ENCODE peak calls at places on chromosomes 6 and 20, in nine cellular contexts. One of them, this sample, is unnamed.

GRCh38 chr6:158923801-158924498 is 76.1 kb downstream of the RSPH3 start:
- DNase-seq in hepatocyte: no peak
- DNase-seq in neural progenitor cell: no peak
- DNase-seq in keratinocyte: no peak
- DNase-seq in neuronal stem cell: no peak
- DNase-seq in endothelial cell of umbilical vein: no peak
- DNase-seq in PC-3: no peak
- DNase-seq in HepG2: no peak
- DNase-seq in GM23248: peak; percentile 74
- DNase-seq in this sample: no peak

GRCh38 chr6:119533603-119534279 is 184.2 kb upstream of the MAN1A1 start:
- DNase-seq in PC-3: peak; percentile 77
- DNase-seq in GM23248: peak; percentile 89
- DNase-seq in hepatocyte: no peak
- DNase-seq in keratinocyte: peak; percentile 63
- DNase-seq in HepG2: no peak
- DNase-seq in neural progenitor cell: no peak
- DNase-seq in endothelial cell of umbilical vein: no peak
- DNase-seq in neuronal stem cell: no peak
- DNase-seq in this sample: no peak

GRCh38 chr6:158039571-158040050 is 57.9 kb downstream of the SYNJ2 start:
- DNase-seq in PC-3: peak; percentile 60
- DNase-seq in GM23248: no peak
- DNase-seq in endothelial cell of umbilical vein: no peak
- DNase-seq in keratinocyte: no peak
- DNase-seq in hepatocyte: no peak
- DNase-seq in HepG2: peak; percentile 61
- DNase-seq in neuronal stem cell: no peak
- DNase-seq in neural progenitor cell: no peak
- DNase-seq in this sample: no peak

GRCh38 chr6:158321960-158322359 is 9.7 kb downstream of the TULP4 start:
- DNase-seq in endothelial cell of umbilical vein: peak; percentile 89
- DNase-seq in neuronal stem cell: no peak
- DNase-seq in HepG2: no peak
- DNase-seq in GM23248: peak; percentile 52
- DNase-seq in PC-3: peak; percentile 79
- DNase-seq in hepatocyte: peak; percentile 40
- DNase-seq in neural progenitor cell: no peak
- DNase-seq in keratinocyte: no peak
- DNase-seq in this sample: no peak

GRCh38 chr20:56442381-56443365 is 25.8 kb upstream of the RTF2 start:
- DNase-seq in PC-3: no peak
- DNase-seq in keratinocyte: no peak
- DNase-seq in endothelial cell of umbilical vein: no peak
- DNase-seq in HepG2: no peak
- DNase-seq in neuronal stem cell: no peak
- DNase-seq in GM23248: no peak
- DNase-seq in hepatocyte: no peak
- DNase-seq in neural progenitor cell: no peak
- DNase-seq in this sample: no peak

GRCh38 chr20:1907586-1907985 is 12.4 kb downstream of the SIRPA start:
- DNase-seq in GM23248: peak; percentile 75
- DNase-seq in hepatocyte: no peak
- DNase-seq in neuronal stem cell: no peak
- DNase-seq in endothelial cell of umbilical vein: no peak
- DNase-seq in keratinocyte: no peak
- DNase-seq in HepG2: no peak
- DNase-seq in PC-3: no peak
- DNase-seq in neural progenitor cell: no peak
- DNase-seq in this sample: no peak

GRCh38 chr6:30888472-30889137 is 4.3 kb downstream of the DDR1 start:
- DNase-seq in HepG2: no peak
- DNase-seq in endothelial cell of umbilical vein: no peak
- DNase-seq in GM23248: peak; percentile 88
- DNase-seq in keratinocyte: no peak
- DNase-seq in PC-3: peak; percentile 23
- DNase-seq in hepatocyte: no peak
- DNase-seq in neural progenitor cell: no peak
- DNase-seq in neuronal stem cell: no peak
- DNase-seq in this sample: no peak

GRCh38 chr6:109794201-109794926 is 103.3 kb downstream of the FIG4 start:
- DNase-seq in neural progenitor cell: no peak
- DNase-seq in hepatocyte: peak; percentile 39
- DNase-seq in keratinocyte: no peak
- DNase-seq in endothelial cell of umbilical vein: peak; percentile 74
- DNase-seq in neuronal stem cell: no peak
- DNase-seq in HepG2: no peak
- DNase-seq in PC-3: peak; percentile 77
- DNase-seq in GM23248: peak; percentile 84
- DNase-seq in this sample: peak; percentile 20

GRCh38 chr6:87912102-87912501 is 135.5 kb upstream of the SPACA1 start:
- DNase-seq in neuronal stem cell: no peak
- DNase-seq in HepG2: no peak
- DNase-seq in GM23248: no peak
- DNase-seq in keratinocyte: no peak
- DNase-seq in hepatocyte: no peak
- DNase-seq in neural progenitor cell: no peak
- DNase-seq in endothelial cell of umbilical vein: no peak
- DNase-seq in PC-3: no peak
- DNase-seq in this sample: no peak

GRCh38 chr6:22433745-22434144 is 135.6 kb upstream of the HDGFL1 start:
- DNase-seq in neuronal stem cell: no peak
- DNase-seq in keratinocyte: no peak
- DNase-seq in hepatocyte: no peak
- DNase-seq in GM23248: no peak
- DNase-seq in HepG2: no peak
- DNase-seq in neural progenitor cell: no peak
- DNase-seq in PC-3: peak; percentile 22
- DNase-seq in endothelial cell of umbilical vein: no peak
- DNase-seq in this sample: no peak

GRCh38 chr20:59831024-59831900 is 102.2 kb downstream of the SYCP2 start:
- DNase-seq in hepatocyte: peak; percentile 78
- DNase-seq in neural progenitor cell: no peak
- DNase-seq in endothelial cell of umbilical vein: no peak
- DNase-seq in HepG2: no peak
- DNase-seq in PC-3: peak; percentile 94
- DNase-seq in GM23248: no peak
- DNase-seq in neuronal stem cell: no peak
- DNase-seq in keratinocyte: peak; percentile 46
- DNase-seq in this sample: peak; percentile 21

GRCh38 chr20:1720845-1721475 is 63.4 kb upstream of the SIRPG start:
- DNase-seq in HepG2: no peak
- DNase-seq in neural progenitor cell: no peak
- DNase-seq in PC-3: peak; percentile 55
- DNase-seq in neuronal stem cell: no peak
- DNase-seq in hepatocyte: no peak
- DNase-seq in endothelial cell of umbilical vein: no peak
- DNase-seq in GM23248: no peak
- DNase-seq in keratinocyte: no peak
- DNase-seq in this sample: no peak

GRCh38 chr6:2853766-2854393 is 12.2 kb upstream of the SERPINB1 start:
- DNase-seq in neural progenitor cell: peak; percentile 31
- DNase-seq in PC-3: peak; percentile 95
- DNase-seq in neuronal stem cell: no peak
- DNase-seq in keratinocyte: no peak
- DNase-seq in GM23248: peak; percentile 87
- DNase-seq in hepatocyte: peak; percentile 62
- DNase-seq in HepG2: peak; percentile 75
- DNase-seq in endothelial cell of umbilical vein: peak; percentile 85
- DNase-seq in this sample: peak; percentile 73

GRCh38 chr6:111808493-111808892 is 64.8 kb downstream of the FYN start:
- DNase-seq in hepatocyte: no peak
- DNase-seq in neural progenitor cell: no peak
- DNase-seq in GM23248: no peak
- DNase-seq in PC-3: no peak
- DNase-seq in keratinocyte: no peak
- DNase-seq in endothelial cell of umbilical vein: no peak
- DNase-seq in HepG2: no peak
- DNase-seq in neuronal stem cell: no peak
- DNase-seq in this sample: no peak

GRCh38 chr6:135985471-135985870 is 134.0 kb downstream of the PDE7B start:
- DNase-seq in neuronal stem cell: no peak
- DNase-seq in HepG2: no peak
- DNase-seq in neural progenitor cell: no peak
- DNase-seq in GM23248: peak; percentile 37
- DNase-seq in hepatocyte: no peak
- DNase-seq in endothelial cell of umbilical vein: no peak
- DNase-seq in PC-3: no peak
- DNase-seq in keratinocyte: no peak
- DNase-seq in this sample: no peak

GRCh38 chr20:13788167-13788834 is 3.5 kb downstream of the NDUFAF5 start:
- DNase-seq in neuronal stem cell: peak; percentile 21
- DNase-seq in GM23248: peak; percentile 74
- DNase-seq in PC-3: peak; percentile 74
- DNase-seq in HepG2: peak; percentile 88
- DNase-seq in hepatocyte: peak; percentile 79
- DNase-seq in neural progenitor cell: peak; percentile 64
- DNase-seq in keratinocyte: peak; percentile 35
- DNase-seq in endothelial cell of umbilical vein: peak; percentile 67
- DNase-seq in this sample: peak; percentile 77

GRCh38 chr20:16459019-16459700 is 114.1 kb downstream of the KIF16B start:
- DNase-seq in endothelial cell of umbilical vein: peak; percentile 29
- DNase-seq in keratinocyte: no peak
- DNase-seq in GM23248: peak; percentile 82
- DNase-seq in neuronal stem cell: no peak
- DNase-seq in hepatocyte: peak; percentile 35
- DNase-seq in HepG2: no peak
- DNase-seq in PC-3: peak; percentile 47
- DNase-seq in neural progenitor cell: no peak
- DNase-seq in this sample: no peak

GRCh38 chr6:157597461-157598312 is 216.7 kb downstream of the ZDHHC14 start:
- DNase-seq in GM23248: peak; percentile 61
- DNase-seq in PC-3: peak; percentile 69
- DNase-seq in hepatocyte: peak; percentile 65
- DNase-seq in endothelial cell of umbilical vein: peak; percentile 57
- DNase-seq in HepG2: peak; percentile 56
- DNase-seq in neural progenitor cell: peak; percentile 73
- DNase-seq in neuronal stem cell: peak; percentile 20
- DNase-seq in keratinocyte: no peak
- DNase-seq in this sample: peak; percentile 69

GRCh38 chr6:80233955-80234354 is 127.5 kb downstream of the BCKDHB start:
- DNase-seq in PC-3: no peak
- DNase-seq in endothelial cell of umbilical vein: no peak
- DNase-seq in HepG2: no peak
- DNase-seq in hepatocyte: no peak
- DNase-seq in GM23248: no peak
- DNase-seq in neuronal stem cell: no peak
- DNase-seq in neural progenitor cell: no peak
- DNase-seq in keratinocyte: no peak
- DNase-seq in this sample: no peak

GRCh38 chr20:577167-577791 is 32.8 kb downstream of the TCF15 start:
- DNase-seq in GM23248: peak; percentile 55
- DNase-seq in endothelial cell of umbilical vein: peak; percentile 71
- DNase-seq in HepG2: peak; percentile 70
- DNase-seq in hepatocyte: no peak
- DNase-seq in keratinocyte: no peak
- DNase-seq in neuronal stem cell: no peak
- DNase-seq in PC-3: peak; percentile 22
- DNase-seq in neural progenitor cell: peak; percentile 58
- DNase-seq in this sample: peak; percentile 88

DNA sequence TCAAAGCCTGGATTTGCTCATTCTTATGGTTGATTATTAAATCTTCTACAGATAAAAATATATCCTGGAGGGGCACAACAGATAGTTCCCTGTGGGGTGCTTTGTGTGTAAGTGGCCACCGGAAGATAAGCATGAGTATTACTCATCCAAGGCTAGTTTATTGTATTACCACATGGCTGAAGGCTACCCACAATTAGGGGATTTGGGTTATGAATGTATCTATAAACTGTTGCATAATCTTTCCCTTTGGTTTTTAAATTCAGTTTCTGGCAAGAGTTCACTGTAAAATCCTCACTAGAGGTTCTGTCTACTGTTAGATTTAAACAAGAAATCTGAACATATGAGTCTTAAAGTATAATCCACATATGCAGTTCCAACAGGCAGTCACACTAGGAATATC is 8.9 kb downstream of the CST9 start:
- DNase-seq in PC-3: peak; percentile 44
- DNase-seq in HepG2: no peak
- DNase-seq in neuronal stem cell: no peak
- DNase-seq in GM23248: no peak
- DNase-seq in endothelial cell of umbilical vein: no peak
- DNase-seq in hepatocyte: no peak
- DNase-seq in keratinocyte: no peak
- DNase-seq in neural progenitor cell: no peak
- DNase-seq in this sample: no peak
- H3K4me2 ChIP-seq in PC-3: no peak overlapping the region
- H3K4me2 ChIP-seq in HepG2: no peak overlapping the region
- H3K4me2 ChIP-seq in neuronal stem cell: no peak overlapping the region
- H3K4me2 ChIP-seq in GM23248: no peak overlapping the region
- H3K4me2 ChIP-seq in endothelial cell of umbilical vein: no peak overlapping the region
- H3K4me2 ChIP-seq in hepatocyte: no peak overlapping the region
- H3K4me2 ChIP-seq in keratinocyte: no peak overlapping the region
- H3K4me2 ChIP-seq in neural progenitor cell: no peak overlapping the region
- H3K4me2 ChIP-seq in this sample: no peak overlapping the region

DNA sequence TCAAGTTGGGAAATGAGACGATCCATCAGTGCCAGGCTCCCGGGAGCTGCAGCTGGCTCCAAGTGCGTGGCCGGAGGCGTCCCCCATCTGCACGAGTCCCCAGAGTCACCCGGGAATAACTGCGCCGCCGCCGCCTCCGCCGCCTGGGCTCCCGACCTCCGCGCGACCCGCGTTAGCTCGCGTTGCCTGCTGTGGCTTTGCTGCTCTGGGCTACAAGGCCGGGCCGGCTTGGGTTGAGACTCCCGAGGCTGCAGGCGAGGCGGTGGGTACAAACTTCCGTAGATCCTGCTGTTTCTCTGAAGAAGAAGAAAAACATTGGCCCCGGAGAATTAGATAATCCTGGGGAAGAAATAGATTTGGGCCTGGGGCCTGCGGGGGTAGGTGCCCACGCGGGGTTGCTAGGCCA is 7.4 kb upstream of the LAMP5 start:
- DNase-seq in PC-3: no peak
- DNase-seq in neuronal stem cell: no peak
- DNase-seq in HepG2: no peak
- DNase-seq in neural progenitor cell: peak; percentile 46
- DNase-seq in keratinocyte: no peak
- DNase-seq in hepatocyte: no peak
- DNase-seq in GM23248: no peak
- DNase-seq in endothelial cell of umbilical vein: no peak
- DNase-seq in this sample: peak; percentile 63
- H3K4me2 ChIP-seq in PC-3: no peak overlapping the region
- H3K4me2 ChIP-seq in neuronal stem cell: peak overlapping the region; percentile 57
- H3K4me2 ChIP-seq in HepG2: no peak overlapping the region
- H3K4me2 ChIP-seq in neural progenitor cell: peak overlapping the region; percentile 60
- H3K4me2 ChIP-seq in keratinocyte: no peak overlapping the region
- H3K4me2 ChIP-seq in hepatocyte: peak overlapping the region; percentile 69
- H3K4me2 ChIP-seq in GM23248: no peak overlapping the region
- H3K4me2 ChIP-seq in endothelial cell of umbilical vein: no peak overlapping the region
- H3K4me2 ChIP-seq in this sample: peak overlapping the region; percentile 86

GRCh38 chr20:47377122-47377722 is 20.7 kb upstream of the ZMYND8 start:
- DNase-seq in neuronal stem cell: no peak
- DNase-seq in HepG2: no peak
- DNase-seq in PC-3: no peak
- DNase-seq in hepatocyte: no peak
- DNase-seq in neural progenitor cell: no peak
- DNase-seq in endothelial cell of umbilical vein: no peak
- DNase-seq in keratinocyte: no peak
- DNase-seq in GM23248: no peak
- DNase-seq in this sample: no peak
- H3K4me2 ChIP-seq in neuronal stem cell: no peak overlapping the region
- H3K4me2 ChIP-seq in HepG2: no peak overlapping the region
- H3K4me2 ChIP-seq in PC-3: no peak overlapping the region
- H3K4me2 ChIP-seq in hepatocyte: no peak overlapping the region
- H3K4me2 ChIP-seq in neural progenitor cell: no peak overlapping the region
- H3K4me2 ChIP-seq in endothelial cell of umbilical vein: no peak overlapping the region
- H3K4me2 ChIP-seq in keratinocyte: peak overlapping the region; percentile 52
- H3K4me2 ChIP-seq in GM23248: no peak overlapping the region
- H3K4me2 ChIP-seq in this sample: no peak overlapping the region

GRCh38 chr20:53931597-53931996 is 138.8 kb downstream of the BCAS1 start:
- DNase-seq in hepatocyte: no peak
- DNase-seq in keratinocyte: no peak
- DNase-seq in endothelial cell of umbilical vein: no peak
- DNase-seq in neural progenitor cell: no peak
- DNase-seq in PC-3: no peak
- DNase-seq in neuronal stem cell: no peak
- DNase-seq in GM23248: no peak
- DNase-seq in HepG2: no peak
- DNase-seq in this sample: no peak
- H3K4me2 ChIP-seq in hepatocyte: no peak overlapping the region
- H3K4me2 ChIP-seq in keratinocyte: no peak overlapping the region
- H3K4me2 ChIP-seq in endothelial cell of umbilical vein: no peak overlapping the region
- H3K4me2 ChIP-seq in neural progenitor cell: no peak overlapping the region
- H3K4me2 ChIP-seq in PC-3: no peak overlapping the region
- H3K4me2 ChIP-seq in neuronal stem cell: no peak overlapping the region
- H3K4me2 ChIP-seq in GM23248: no peak overlapping the region
- H3K4me2 ChIP-seq in HepG2: no peak overlapping the region
- H3K4me2 ChIP-seq in this sample: no peak overlapping the region